ENCODE peak calls at places on chromosome X, in nine cellular contexts. M, G, E, U, D, R, Z, V and W are unnamed samples.

GRCh38 chrX:71067727-71068051 is 445 bp downstream of the SNX12 start:
- DNase-seq in G (no peak), E (no peak), Z (no peak), U (no peak), R (no peak), V (no peak), D (no peak), M (no peak), W (no peak)

GRCh38 chrX:84339507-84340364 is 151.7 kb upstream of the RPS6KA6 start:
- DNase-seq in Z (no peak), G (no peak), R (peak; percentile 8), M (peak; percentile 35), U (no peak), D (no peak), E (no peak), V (peak; percentile 34), W (no peak)

GRCh38 chrX:6026980-6027379 is 201.7 kb downstream of the NLGN4X start:
- DNase-seq in G (no peak), R (no peak), D (no peak), V (no peak), U (no peak), M (no peak), E (no peak), Z (no peak), W (peak; percentile 5)

GRCh38 chrX:68440940-68441339 is 7.6 kb upstream of the OPHN1 start:
- DNase-seq in D (no peak), G (peak; percentile 59), Z (peak; percentile 57), M (peak; percentile 88), R (no peak), U (peak; percentile 79), V (peak; percentile 89), E (no peak), W (no peak)

GRCh38 chrX:7586126-7586525 is 256.8 kb upstream of the VCX start:
- DNase-seq in G (peak; percentile 2), R (no peak), D (no peak), E (no peak), Z (no peak), V (peak; percentile 0), U (peak; percentile 4), M (no peak), W (peak; percentile 11)

GRCh38 chrX:30296408-30297254 is 12.6 kb downstream of the NR0B1 start:
- DNase-seq in G (no peak), R (no peak), U (no peak), M (no peak), E (no peak), D (no peak), V (no peak), Z (no peak), W (no peak)

GRCh38 chrX:124981420-124981819 is 338.3 kb upstream of the TEX13C start:
- DNase-seq in Z (no peak), G (no peak), E (no peak), V (no peak), U (no peak), R (no peak), M (no peak), D (no peak), W (no peak)

GRCh38 chrX:118698516-118699247 is 28.7 kb upstream of the IL13RA1 start:
- DNase-seq in Z (no peak), G (no peak), E (no peak), U (no peak), R (no peak), D (peak; percentile 5), M (no peak), V (no peak), W (no peak)

GRCh38 chrX:2317527-2318055 is 183.2 kb downstream of the DHRSX start:
- DNase-seq in D (no peak), G (no peak), E (no peak), Z (no peak), V (no peak), U (no peak), R (peak; percentile 11), M (no peak), W (no peak)

GRCh38 chrX:37796302-37796701 is 16.4 kb downstream of the CYBB start:
- DNase-seq in V (no peak), E (no peak), D (no peak), R (no peak), G (no peak), U (no peak), M (no peak), Z (no peak), W (no peak)

GRCh38 chrX:26918633-26919032 is 544.5 kb downstream of the PPP4R3C start:
- DNase-seq in G (no peak), R (no peak), M (peak; percentile 25), V (peak; percentile 30), Z (no peak), D (no peak), U (peak; percentile 0), E (no peak), W (no peak)

GRCh38 chrX:30702736-30703135 is 49.5 kb downstream of the GK start:
- DNase-seq in U (no peak), M (peak; percentile 70), R (no peak), Z (no peak), V (peak; percentile 74), D (no peak), E (no peak), G (peak; percentile 78), W (no peak)

GRCh38 chrX:118727686-118728339 is 407 bp downstream of the IL13RA1 start:
- DNase-seq in G (peak; percentile 8), R (no peak), V (peak; percentile 56), E (no peak), U (peak; percentile 40), Z (peak; percentile 29), D (no peak), M (peak; percentile 39), W (peak; percentile 15)

GRCh38 chrX:54540289-54540688 is 10.3 kb downstream of the GNL3L start:
- DNase-seq in V (peak; percentile 60), G (peak; percentile 57), U (no peak), Z (no peak), D (no peak), E (no peak), R (no peak), M (peak; percentile 53), W (no peak)

GRCh38 chrX:22534643-22535042 is 261.9 kb downstream of the CBLL2 start:
- DNase-seq in M (peak; percentile 23), Z (no peak), G (peak; percentile 86), U (peak; percentile 1), E (no peak), R (no peak), V (peak; percentile 60), D (peak; percentile 13), W (no peak)

GRCh38 chrX:42247241-42247640 is 323.9 kb upstream of the CASK start:
- DNase-seq in R (no peak), Z (no peak), D (no peak), E (no peak), G (peak; percentile 10), V (peak; percentile 74), M (peak; percentile 85), U (no peak), W (no peak)
- TF ChIP-seq CTCF in R (no peak), Z (no peak), D (no peak), E (no peak), G (no peak), V (no peak), M (no peak), U (no peak), W (no peak)

DNA sequence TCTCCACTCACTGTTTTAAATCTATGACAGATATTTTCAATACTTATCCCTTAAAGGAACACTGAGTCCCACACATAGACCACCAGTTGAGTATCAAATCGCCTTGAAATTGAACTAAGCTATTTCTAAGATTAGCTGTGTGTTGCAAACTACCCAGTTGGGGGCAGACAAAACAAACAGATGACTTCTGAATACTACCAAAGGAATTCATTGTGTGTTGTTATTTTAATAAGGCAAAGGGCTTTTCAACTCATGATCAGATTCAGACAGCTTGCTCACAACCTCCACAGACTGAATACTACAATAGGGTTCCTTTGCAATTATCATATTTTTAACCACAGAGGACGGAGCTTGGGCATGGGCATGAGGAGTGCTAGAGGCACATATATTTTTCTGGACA is 283.0 kb upstream of the GPC4 start:
- DNase-seq in Z (no peak), V (peak; percentile 28), R (no peak), M (peak; percentile 44), E (no peak), D (no peak), U (no peak), G (peak; percentile 14), W (no peak)
- TF ChIP-seq CTCF in Z (no peak), V (no peak), R (no peak), M (peak; percentile 30), E (no peak), D (no peak), U (no peak), G (peak; percentile 11), W (no peak)

GRCh38 chrX:135595543-135595942 is 75.1 kb downstream of the INTS6L start:
- DNase-seq in M (no peak), U (no peak), D (no peak), V (no peak), E (no peak), Z (no peak), G (no peak), R (no peak), W (no peak)

GRCh38 chrX:135591871-135592270 is 71.4 kb downstream of the INTS6L start:
- DNase-seq in M (no peak), Z (no peak), R (no peak), D (no peak), E (no peak), G (no peak), V (no peak), U (no peak), W (no peak)

DNA sequence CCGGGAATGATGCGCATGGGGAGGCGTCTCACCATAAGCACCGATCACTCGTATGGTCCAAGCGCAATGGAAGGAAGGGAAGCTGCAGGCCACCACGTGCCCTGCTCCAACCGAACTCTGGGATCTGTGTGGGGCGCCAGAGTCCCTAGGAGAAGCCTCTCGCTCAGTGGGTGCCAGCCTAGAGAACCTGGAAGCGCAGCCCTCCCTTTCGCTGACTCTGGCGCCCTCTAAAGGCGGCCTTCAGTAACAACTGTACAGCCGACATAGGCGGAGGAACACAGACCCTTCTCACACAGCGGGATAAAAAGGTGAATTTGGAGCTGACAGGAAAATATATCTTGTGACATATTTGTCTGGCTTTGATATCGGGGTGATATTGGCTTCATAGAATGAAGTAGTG is 76.0 kb downstream of the INTS6L start:
- DNase-seq in U (peak; percentile 27), G (no peak), E (peak; percentile 24), Z (no peak), V (peak; percentile 29), M (peak; percentile 45), D (no peak), R (peak; percentile 52), W (peak; percentile 64)
- TF ChIP-seq CTCF in U (no peak), G (peak; percentile 19), E (peak; percentile 31), Z (peak; percentile 28), V (peak; percentile 46), M (peak; percentile 57), D (peak; percentile 50), R (peak; percentile 86), W (peak; percentile 69)

DNA sequence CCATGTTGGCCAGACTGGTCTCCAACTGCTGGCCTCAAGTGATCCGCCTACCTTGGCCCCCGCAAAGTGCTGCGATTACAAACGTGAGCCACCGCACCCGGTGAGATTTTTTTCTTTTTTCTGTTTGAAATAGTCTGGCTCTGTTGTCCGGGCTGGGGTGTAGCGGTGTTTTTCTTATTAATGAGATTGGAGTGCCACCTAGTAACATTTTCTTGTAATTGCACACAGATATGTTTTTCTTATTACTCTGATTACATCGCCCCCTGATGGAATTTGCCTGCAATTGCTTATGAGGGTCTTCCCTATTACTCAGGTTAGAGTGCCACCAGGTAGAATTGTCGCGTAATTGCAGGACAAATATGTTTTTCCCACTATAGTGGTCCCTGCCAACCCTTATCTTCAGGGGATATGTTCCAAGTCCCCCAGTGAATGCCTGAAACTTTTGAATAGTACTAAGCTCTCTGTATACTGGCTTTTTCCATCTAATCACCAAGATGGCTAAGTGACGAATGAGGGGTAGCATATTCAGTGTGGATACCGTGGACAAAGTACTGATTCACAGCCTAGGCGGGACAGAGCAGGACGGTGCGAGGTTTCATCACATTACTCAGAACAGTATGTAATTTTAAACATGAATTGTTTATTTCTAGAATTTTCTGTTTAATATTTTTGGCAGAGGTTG is 8.6 kb upstream of the PDHA1 start:
- DNase-seq in Z (no peak), U (no peak), M (peak; percentile 10), D (no peak), G (no peak), E (no peak), V (no peak), R (peak; percentile 41), W (peak; percentile 4)
- TF ChIP-seq CTCF in Z (no peak), U (no peak), M (peak; percentile 13), D (peak; percentile 16), G (peak; percentile 28), E (no peak), V (peak; percentile 27), R (peak; percentile 78), W (peak; percentile 58)